ENCODE peak calls at places on chromosome 17, in four cellular contexts. P is heart right ventricle, F is heart left ventricle, A is iPS DF 6.9. D is an unnamed sample.

GRCh38 chr17:17837380-17837821 is 615 bp upstream of the SREBF1 start:
- DNase-seq in P (peak), F (peak), A (no peak), D (peak)

GRCh38 chr17:68903294-68903693 is 51.9 kb downstream of the ABCA8 start:
- DNase-seq in P (no peak), F (no peak), A (no peak), D (no peak)

GRCh38 chr17:68294196-68294555 is 2.9 kb downstream of the ARSG start:
- DNase-seq in P (no peak), F (no peak), A (no peak), D (no peak)

GRCh38 chr17:44022246-44022645 is 7.5 kb upstream of the TMEM101 start:
- DNase-seq in P (no peak), F (no peak), A (no peak), D (no peak)

GRCh38 chr17:7367918-7368596 is 12.8 kb upstream of the TNK1 start:
- DNase-seq in P (no peak), F (no peak), A (no peak), D (no peak)

GRCh38 chr17:61009619-61010018 is 332.0 kb downstream of the BCAS3 start:
- DNase-seq in P (peak), F (peak), A (no peak), D (no peak)

GRCh38 chr17:17605747-17606083 is 14.2 kb upstream of the PEMT start:
- DNase-seq in P (no peak), F (no peak), A (no peak), D (no peak)

GRCh38 chr17:44069974-44070454 is 521 bp upstream of the G6PC3 start:
- DNase-seq in P (no peak), F (no peak), A (no peak), D (no peak)

GRCh38 chr17:66925811-66926500 is 38.6 kb upstream of the CACNG4 start:
- DNase-seq in P (no peak), F (no peak), A (no peak), D (no peak)

GRCh38 chr17:79942591-79943353 is 92.9 kb downstream of the TBC1D16 start:
- DNase-seq in P (no peak), F (no peak), A (no peak), D (peak)

GRCh38 chr17:51217946-51218345 is 41.9 kb downstream of the MBTD1 start:
- DNase-seq in P (no peak), F (no peak), A (no peak), D (no peak)

GRCh38 chr17:55354941-55355340 is 66.7 kb downstream of the MMD start:
- DNase-seq in P (no peak), F (no peak), A (no peak), D (no peak)

GRCh38 chr17:70181866-70182265 is 12.5 kb downstream of the KCNJ2 start:
- DNase-seq in P (no peak), F (no peak), A (no peak), D (no peak)

GRCh38 chr17:82949984-82950383 is 110.2 kb upstream of the ZNF750 start:
- DNase-seq in P (no peak), F (no peak), A (no peak), D (peak)

GRCh38 chr17:6913608-6914443 is 82.0 kb upstream of the ALOX12 start:
- DNase-seq in P (peak), F (peak), A (peak), D (peak)

GRCh38 chr17:59423903-59424302 is 92.4 kb downstream of the YPEL2 start:
- DNase-seq in P (no peak), F (no peak), A (no peak), D (no peak)

GRCh38 chr17:64413505-64413904 is 22.8 kb upstream of the PECAM1 start:
- DNase-seq in P (no peak), F (no peak), A (no peak), D (no peak)

GRCh38 chr17:19706791-19707727 is 9.3 kb downstream of the SLC47A2 start:
- DNase-seq in P (no peak), F (no peak), A (no peak), D (no peak)

GRCh38 chr17:40884708-40885512 is at the start of gene KRT20:
- DNase-seq in P (no peak), F (no peak), A (no peak), D (no peak)

GRCh38 chr17:8438441-8438840 is 2.8 kb downstream of the NDEL1 start:
- DNase-seq in P (no peak), F (no peak), A (no peak), D (no peak)

GRCh38 chr17:64024215-64024654 is 3.8 kb upstream of the ICAM2 start:
- DNase-seq in P (no peak), F (peak), A (no peak), D (no peak)

GRCh38 chr17:67995568-67996191 is 589 bp downstream of the C17orf58 start:
- DNase-seq in P (peak), F (peak), A (no peak), D (peak)

GRCh38 chr17:12512712-12513355 is 152.9 kb upstream of the MYOCD start:
- DNase-seq in P (no peak), F (no peak), A (no peak), D (no peak)

GRCh38 chr17:9236286-9237052 is 215.2 kb downstream of the NTN1 start:
- DNase-seq in P (no peak), F (no peak), A (no peak), D (no peak)

GRCh38 chr17:43092891-43093290 is 32.3 kb downstream of the BRCA1 start:
- DNase-seq in P (no peak), F (no peak), A (no peak), D (no peak)

GRCh38 chr17:49565948-49566491 is 9.7 kb upstream of the NXPH3 start:
- DNase-seq in P (peak), F (peak), A (no peak), D (peak)

GRCh38 chr17:19461139-19461538 is 50.1 kb downstream of the RNF112 start:
- DNase-seq in P (no peak), F (no peak), A (no peak), D (no peak)

GRCh38 chr17:50148226-50149098 is 2.0 kb downstream of the PPP1R9B start:
- DNase-seq in P (no peak), F (peak), A (no peak), D (peak)

GRCh38 chr17:17700251-17700969 is 19.2 kb downstream of the RAI1 start:
- DNase-seq in P (no peak), F (no peak), A (no peak), D (no peak)

GRCh38 chr17:8799001-8799850 is at the start of gene MFSD6L:
- DNase-seq in P (no peak), F (no peak), A (no peak), D (no peak)

GRCh38 chr17:42230225-42230624 is 35.9 kb upstream of the GHDC start:
- DNase-seq in P (no peak), F (no peak), A (no peak), D (no peak)

GRCh38 chr17:19304209-19304608 is 58.3 kb downstream of the B9D1 start:
- DNase-seq in P (peak), F (peak), A (no peak), D (peak)

GRCh38 chr17:66373944-66374817 is 71.8 kb downstream of the PRKCA start:
- DNase-seq in P (peak), F (peak), A (no peak), D (peak)

GRCh38 chr17:58120195-58120822 is 27.9 kb upstream of the OR4D1 start:
- DNase-seq in P (peak), F (peak), A (no peak), D (no peak)

GRCh38 chr17:27768858-27769410 is 31.4 kb downstream of the NOS2 start:
- DNase-seq in P (no peak), F (no peak), A (no peak), D (no peak)
- H3K27ac ChIP-seq in P (no peak), F (no peak), A (no peak), D (no peak)

GRCh38 chr17:46045639-46046038 is 46.6 kb downstream of the STH start:
- DNase-seq in P (no peak), F (no peak), A (no peak), D (no peak)
- H3K27ac ChIP-seq in P (no peak), F (no peak), A (no peak), D (peak)

GRCh38 chr17:324151-324571 is 28.4 kb downstream of the RPH3AL start:
- DNase-seq in P (no peak), F (no peak), A (no peak), D (no peak)
- H3K27ac ChIP-seq in P (no peak), F (no peak), A (no peak), D (no peak)

GRCh38 chr17:37710344-37710886 is 34.4 kb downstream of the HNF1B start:
- DNase-seq in P (no peak), F (no peak), A (peak), D (no peak)

GRCh38 chr17:37713624-37714023 is 31.2 kb downstream of the HNF1B start:
- DNase-seq in P (no peak), F (no peak), A (no peak), D (no peak)

GRCh38 chr17:37714897-37715296 is 30.0 kb downstream of the HNF1B start:
- DNase-seq in P (no peak), F (no peak), A (no peak), D (no peak)

GRCh38 chr17:37711113-37711512 is 33.7 kb downstream of the HNF1B start:
- DNase-seq in P (no peak), F (no peak), A (no peak), D (no peak)

GRCh38 chr17:37713028-37713431 is 31.8 kb downstream of the HNF1B start:
- DNase-seq in P (no peak), F (no peak), A (no peak), D (no peak)
- H3K27ac ChIP-seq in P (no peak), F (no peak), A (no peak), D (no peak)

GRCh38 chr17:74916851-74917199 is 6.2 kb downstream of the USH1G start:
- DNase-seq in P (no peak), F (no peak), A (no peak), D (no peak)
- H3K27ac ChIP-seq in P (no peak), F (no peak), A (no peak), D (no peak)